ENCODE peak calls at places on chromosomes 13 and 19, in five cellular contexts. U, K, D, Q and E are unnamed samples.
A peak's percentile ranks its signal among the peaks of the same experiment; 100 is the strongest.

GRCh38 chr13:27415116-27415515 is 9.3 kb upstream of the GTF3A start:
- DNase-seq in U (no peak), K (no peak), D (no peak), Q (no peak), E (no peak)

GRCh38 chr13:95607363-95607762 is 37.1 kb downstream of the DZIP1 start:
- DNase-seq in U (no peak), K (no peak), D (no peak), Q (no peak), E (no peak)

GRCh38 chr19:35755550-35756371 is 1.1 kb downstream of the HSPB6 start:
- DNase-seq in U (no peak), K (peak; percentile 95), D (no peak), Q (no peak), E (no peak)

GRCh38 chr13:40348096-40348679 is 318.3 kb downstream of the FOXO1 start:
- DNase-seq in U (no peak), K (no peak), D (no peak), Q (no peak), E (no peak)

GRCh38 chr13:48235100-48235813 is 2.3 kb downstream of the ITM2B start:
- DNase-seq in U (no peak), K (peak; percentile 39), D (no peak), Q (peak; percentile 58), E (no peak)

GRCh38 chr19:8363803-8364771 is at the start of gene ANGPTL4:
- DNase-seq in U (no peak), K (no peak), D (no peak), Q (peak; percentile 7), E (no peak)

GRCh38 chr19:40348961-40349507 is 539 bp downstream of the PLD3 start:
- DNase-seq in U (no peak), K (no peak), D (no peak), Q (no peak), E (no peak)

GRCh38 chr19:50697414-50698124 is 22.0 kb downstream of the SHANK1 start:
- DNase-seq in U (no peak), K (no peak), D (no peak), Q (no peak), E (no peak)

GRCh38 chr13:40371531-40372125 is 294.8 kb downstream of the FOXO1 start:
- DNase-seq in U (no peak), K (no peak), D (no peak), Q (no peak), E (no peak)

GRCh38 chr19:18091217-18091608 is 4.5 kb upstream of the IL12RB1 start:
- DNase-seq in U (peak; percentile 87), K (no peak), D (peak; percentile 54), Q (peak; percentile 94), E (peak; percentile 93)

GRCh38 chr13:33751151-33751550 is 66.8 kb upstream of the RFC3 start:
- DNase-seq in U (no peak), K (no peak), D (no peak), Q (no peak), E (no peak)

GRCh38 chr13:31046711-31047279 is 114.3 kb downstream of the TEX26 start:
- DNase-seq in U (peak; percentile 53), K (peak; percentile 37), D (no peak), Q (no peak), E (no peak)

GRCh38 chr19:3707868-3708206 is 347 bp upstream of the TJP3 start:
- DNase-seq in U (no peak), K (no peak), D (no peak), Q (no peak), E (no peak)

GRCh38 chr19:2488942-2489731 is 13.2 kb downstream of the GADD45B start:
- DNase-seq in U (no peak), K (peak; percentile 49), D (no peak), Q (peak; percentile 43), E (no peak)

GRCh38 chr19:12969292-12969988 is at the start of gene DAND5:
- DNase-seq in U (no peak), K (no peak), D (no peak), Q (no peak), E (no peak)

GRCh38 chr19:30799854-30800755 is 427.9 kb downstream of the ZNF536 start:
- DNase-seq in U (peak; percentile 42), K (peak; percentile 42), D (no peak), Q (no peak), E (no peak)

GRCh38 chr13:32010137-32010536 is 21.4 kb upstream of the FRY start:
- DNase-seq in U (no peak), K (no peak), D (no peak), Q (no peak), E (no peak)

GRCh38 chr13:21999666-22000065 is 328.8 kb downstream of the FGF9 start:
- DNase-seq in U (no peak), K (no peak), D (no peak), Q (no peak), E (no peak)

GRCh38 chr19:17254636-17255035 is 8.9 kb upstream of the NR2F6 start:
- DNase-seq in U (no peak), K (no peak), D (no peak), Q (no peak), E (no peak)

GRCh38 chr13:113901231-113901630 is 37.4 kb upstream of the GAS6 start:
- DNase-seq in U (no peak), K (no peak), D (no peak), Q (no peak), E (no peak)

GRCh38 chr13:64819081-64819480 is 2411.1 kb downstream of the PCDH9 start:
- DNase-seq in U (no peak), K (no peak), D (no peak), Q (no peak), E (no peak)

GRCh38 chr13:102597029-102598015 is 536 bp downstream of the TPP2 start:
- DNase-seq in U (peak; percentile 50), K (peak; percentile 63), D (no peak), Q (peak; percentile 44), E (no peak)

GRCh38 chr19:51799998-51800848 is 5.3 kb downstream of the FPR3 start:
- DNase-seq in U (peak; percentile 64), K (peak; percentile 96), D (no peak), Q (no peak), E (no peak)

GRCh38 chr19:5540208-5540607 is 27.5 kb downstream of the TINCR start:
- DNase-seq in U (no peak), K (no peak), D (no peak), Q (no peak), E (no peak)

GRCh38 chr13:67229438-67230242 is 496 bp downstream of the PCDH9 start:
- DNase-seq in U (no peak), K (no peak), D (no peak), Q (no peak), E (no peak)

GRCh38 chr13:99199541-99200432 is 867 bp upstream of the UBAC2 start:
- DNase-seq in U (no peak), K (no peak), D (no peak), Q (no peak), E (no peak)

GRCh38 chr19:52603558-52604207 is 33.6 kb downstream of the ZNF701 start:
- DNase-seq in U (no peak), K (no peak), D (no peak), Q (no peak), E (no peak)

GRCh38 chr13:39201075-39201630 is 162.9 kb downstream of the NHLRC3 start:
- DNase-seq in U (no peak), K (no peak), D (no peak), Q (no peak), E (no peak)

GRCh38 chr13:71417205-71417604 is 449.8 kb downstream of the DACH1 start:
- DNase-seq in U (no peak), K (no peak), D (no peak), Q (no peak), E (no peak)

GRCh38 chr19:28235606-28236125 is 977.3 kb downstream of the UQCRFS1 start:
- DNase-seq in U (no peak), K (no peak), D (no peak), Q (no peak), E (no peak)

GRCh38 chr19:28234637-28235036 is 978.3 kb downstream of the UQCRFS1 start:
- DNase-seq in U (no peak), K (no peak), D (no peak), Q (no peak), E (no peak)

GRCh38 chr19:28244966-28245365 is 968.0 kb downstream of the UQCRFS1 start:
- DNase-seq in U (no peak), K (no peak), D (no peak), Q (no peak), E (no peak)

GRCh38 chr19:28242317-28242927 is 970.5 kb downstream of the UQCRFS1 start:
- DNase-seq in U (no peak), K (no peak), D (no peak), Q (peak; percentile 16), E (no peak)

GRCh38 chr19:28239270-28239669 is 973.7 kb downstream of the UQCRFS1 start:
- DNase-seq in U (no peak), K (no peak), D (no peak), Q (no peak), E (no peak)
- TF ChIP-seq CTCF in U (no peak), K (no peak), D (no peak), Q (no peak), E (no peak)

DNA sequence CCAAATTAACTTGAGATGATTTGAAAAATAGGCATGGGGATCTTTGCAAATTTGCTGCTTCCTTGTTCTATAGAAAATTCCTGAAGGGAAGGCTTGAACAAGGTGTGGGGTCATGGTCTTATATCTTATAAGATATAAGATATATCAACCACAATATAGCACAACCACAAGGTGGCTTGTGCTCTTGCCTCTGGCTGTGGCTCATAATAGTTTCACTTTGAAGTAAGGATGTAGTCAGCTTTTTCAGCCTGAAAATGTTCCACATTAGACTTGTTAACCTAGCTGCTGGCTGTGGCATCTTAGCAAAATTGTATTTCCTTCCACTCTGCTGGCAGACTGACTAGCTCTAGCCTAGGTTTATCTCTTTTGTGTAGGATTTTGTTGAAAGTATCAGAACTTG is 169.7 kb downstream of the KLF5 start:
- DNase-seq in U (no peak), K (no peak), D (no peak), Q (no peak), E (no peak)
- TF ChIP-seq CTCF in U (no peak), K (no peak), D (no peak), Q (no peak), E (no peak)

DNA sequence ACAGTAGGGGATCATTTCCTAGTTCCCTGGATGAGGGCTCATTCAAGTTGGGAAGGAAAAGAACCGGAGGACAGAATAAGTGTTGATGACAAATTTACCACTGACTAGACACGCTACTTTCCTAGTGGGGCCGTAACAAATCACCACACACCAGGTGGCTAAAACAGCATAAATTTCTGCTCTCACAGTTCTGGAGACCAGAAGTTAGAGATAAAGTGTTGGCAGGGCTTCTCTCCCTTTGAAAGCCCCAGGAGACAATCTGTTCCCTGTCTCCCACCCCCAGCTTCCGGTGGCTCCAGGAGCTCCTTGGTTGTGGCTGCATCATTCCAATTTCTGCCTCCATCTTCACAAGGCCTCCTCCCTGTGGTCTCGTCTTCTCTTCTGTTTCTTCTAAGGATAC is 65.4 kb upstream of the ARGLU1 start:
- DNase-seq in U (no peak), K (no peak), D (no peak), Q (no peak), E (no peak)
- TF ChIP-seq CTCF in U (no peak), K (no peak), D (no peak), Q (no peak), E (no peak)

GRCh38 chr19:19213822-19214558 is 2.2 kb downstream of the NCAN start:
- DNase-seq in U (no peak), K (no peak), D (no peak), Q (no peak), E (no peak)

GRCh38 chr19:19214892-19215291 is 3.1 kb downstream of the NCAN start:
- DNase-seq in U (no peak), K (no peak), D (no peak), Q (peak; percentile 23), E (no peak)

GRCh38 chr19:19215792-19216191 is 4.0 kb downstream of the NCAN start:
- DNase-seq in U (no peak), K (no peak), D (no peak), Q (no peak), E (no peak)

GRCh38 chr19:19218911-19219310 is 7.2 kb downstream of the NCAN start:
- DNase-seq in U (no peak), K (no peak), D (no peak), Q (no peak), E (no peak)

GRCh38 chr19:19217110-19217509 is 5.4 kb downstream of the NCAN start:
- DNase-seq in U (no peak), K (no peak), D (no peak), Q (no peak), E (no peak)
- TF ChIP-seq CTCF in U (no peak), K (no peak), D (no peak), Q (no peak), E (no peak)